ENCODE peak calls at places on chromosomes 16 and 17, in seven cellular contexts. Z is endodermal cell, G is neural progenitor cell, P is dorsolateral prefrontal cortex, T is GM06990, E is AG04450, W is PC-3. Q is an unnamed sample.

GRCh38 chr16:31355701-31356100 is 725 bp downstream of the ITGAX start:
- DNase-seq in Z (no peak), G (no peak), P (no peak), T (no peak), E (no peak), W (no peak), Q (no peak)

GRCh38 chr17:29240477-29240876 is 6.2 kb upstream of the CRYBA1 start:
- DNase-seq in Z (no peak), G (peak; percentile 46), P (no peak), T (no peak), E (no peak), W (no peak), Q (no peak)

GRCh38 chr17:7792611-7793010 is 41.4 kb upstream of the KDM6B start:
- DNase-seq in Z (no peak), G (no peak), P (no peak), T (no peak), E (no peak), W (no peak), Q (no peak)

GRCh38 chr17:43723697-43724359 is 34.8 kb downstream of the SOST start:
- DNase-seq in Z (no peak), G (no peak), P (no peak), T (no peak), E (no peak), W (peak; percentile 90), Q (peak; percentile 52)

GRCh38 chr16:29821663-29822115 is 1.4 kb downstream of the MVP start:
- DNase-seq in Z (no peak), G (no peak), P (no peak), T (no peak), E (no peak), W (peak; percentile 50), Q (no peak)

GRCh38 chr16:56140645-56141044 is 50.6 kb upstream of the GNAO1 start:
- DNase-seq in Z (no peak), G (no peak), P (no peak), T (no peak), E (no peak), W (no peak), Q (no peak)

GRCh38 chr16:35181422-35182030 is 1722.1 kb downstream of the TP53TG3F start:
- DNase-seq in Z (no peak), G (no peak), P (no peak), T (no peak), E (no peak), W (no peak), Q (no peak)

GRCh38 chr17:73455050-73455687 is 143.4 kb upstream of the CDC42EP4 start:
- DNase-seq in Z (no peak), G (no peak), P (no peak), T (no peak), E (no peak), W (no peak), Q (no peak)

GRCh38 chr17:76166168-76166567 is 25.1 kb upstream of the FOXJ1 start:
- DNase-seq in Z (no peak), G (no peak), P (peak; percentile 46), T (no peak), E (no peak), W (no peak), Q (no peak)

GRCh38 chr17:50845260-50846147 is 10.1 kb downstream of the WFIKKN2 start:
- DNase-seq in Z (peak; percentile 64), G (no peak), P (no peak), T (no peak), E (no peak), W (peak; percentile 65), Q (no peak)

GRCh38 chr17:14427914-14428639 is 127.2 kb downstream of the HS3ST3B1 start:
- DNase-seq in Z (no peak), G (no peak), P (no peak), T (no peak), E (no peak), W (no peak), Q (no peak)
- H3K4me3 ChIP-seq in Z (no peak overlapping the region), G (no peak overlapping the region), P (no peak overlapping the region), T (no peak overlapping the region), E (no peak overlapping the region), W (no peak overlapping the region), Q (no peak overlapping the region)

GRCh38 chr17:81871387-81872120 is 417 bp upstream of the ARHGDIA start:
- DNase-seq in Z (peak; percentile 97), G (peak; percentile 74), P (peak; percentile 87), T (peak; percentile 95), E (peak; percentile 47), W (peak; percentile 87), Q (peak; percentile 39)
- TF ChIP-seq CTCF in Z (peak; percentile 34), G (peak; percentile 46), P (peak; percentile 72), T (peak; percentile 12), E (peak; percentile 27), W (peak; percentile 39), Q (no peak)

GRCh38 chr17:57649731-57650484 is 95.2 kb downstream of the CCDC182 start:
- DNase-seq in Z (peak; percentile 89), G (peak; percentile 25), P (no peak), T (no peak), E (no peak), W (no peak), Q (peak; percentile 45)
- H3K4me3 ChIP-seq in Z (no peak overlapping the region), G (no peak overlapping the region), P (no peak overlapping the region), T (no peak overlapping the region), E (no peak overlapping the region), W (no peak overlapping the region), Q (no peak overlapping the region)

GRCh38 chr17:55722016-55722706 is 503 bp downstream of the TMEM100 start:
- DNase-seq in Z (no peak), G (no peak), P (no peak), T (no peak), E (no peak), W (no peak), Q (no peak)

GRCh38 chr17:55717432-55717831 is 5.2 kb downstream of the TMEM100 start:
- DNase-seq in Z (peak; percentile 38), G (no peak), P (no peak), T (no peak), E (no peak), W (no peak), Q (no peak)

GRCh38 chr17:55720917-55721836 is 1.5 kb downstream of the TMEM100 start:
- DNase-seq in Z (peak; percentile 7), G (no peak), P (no peak), T (no peak), E (no peak), W (no peak), Q (no peak)

GRCh38 chr17:55722742-55723487 is at the start of gene TMEM100:
- DNase-seq in Z (no peak), G (no peak), P (no peak), T (no peak), E (peak; percentile 45), W (no peak), Q (peak; percentile 34)

GRCh38 chr17:55717898-55718735 is 4.5 kb downstream of the TMEM100 start:
- DNase-seq in Z (peak; percentile 96), G (peak; percentile 85), P (peak; percentile 53), T (no peak), E (peak; percentile 48), W (peak; percentile 90), Q (peak; percentile 31)
- TF ChIP-seq CTCF in Z (peak; percentile 92), G (peak; percentile 88), P (peak; percentile 78), T (peak; percentile 72), E (peak; percentile 80), W (peak; percentile 93), Q (peak; percentile 80)

GRCh38 chr17:9646556-9646905 is 1.2 kb downstream of the USP43 start:
- DNase-seq in Z (peak; percentile 75), G (peak; percentile 52), P (no peak), T (no peak), E (no peak), W (no peak), Q (no peak)

GRCh38 chr17:9645858-9646555 is 690 bp downstream of the USP43 start:
- DNase-seq in Z (peak; percentile 92), G (peak; percentile 73), P (no peak), T (peak; percentile 39), E (no peak), W (peak; percentile 51), Q (no peak)

GRCh38 chr17:9648521-9649110 is 3.3 kb downstream of the USP43 start:
- DNase-seq in Z (peak; percentile 90), G (peak; percentile 50), P (no peak), T (no peak), E (no peak), W (no peak), Q (no peak)

GRCh38 chr17:9644910-9645751 is at the start of gene USP43:
- DNase-seq in Z (peak; percentile 94), G (peak; percentile 41), P (no peak), T (peak; percentile 29), E (no peak), W (peak; percentile 73), Q (no peak)

DNA sequence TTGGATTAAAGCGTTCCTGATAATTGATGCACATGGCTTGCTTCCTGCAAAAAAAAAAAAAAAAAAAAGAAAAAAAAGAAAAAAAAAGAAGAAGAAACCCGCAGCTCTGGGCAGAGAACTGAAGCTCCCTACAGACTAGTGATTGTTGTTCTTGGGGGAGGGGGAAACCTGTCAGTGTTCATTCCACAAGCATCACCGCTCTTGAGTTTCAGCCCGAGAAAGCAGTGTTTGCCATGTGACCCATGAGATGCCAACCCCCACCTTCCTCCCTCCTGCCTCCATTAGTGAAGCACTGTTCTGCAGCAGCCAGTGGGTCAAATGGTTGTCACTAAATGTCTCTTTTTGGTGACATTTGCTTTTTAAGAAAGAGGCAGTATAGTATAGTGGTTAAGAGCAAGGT is 1.7 kb downstream of the USP43 start:
- DNase-seq in Z (peak; percentile 81), G (peak; percentile 54), P (no peak), T (no peak), E (no peak), W (peak; percentile 78), Q (no peak)
- H3K4me3 ChIP-seq in Z (peak overlapping the region; percentile 87), G (peak overlapping the region; percentile 66), P (no peak overlapping the region), T (no peak overlapping the region), E (no peak overlapping the region), W (peak overlapping the region; percentile 77), Q (peak overlapping the region; percentile 77)

GRCh38 chr17:79261361-79262072 is 186.9 kb downstream of the ENGASE start:
- DNase-seq in Z (no peak), G (no peak), P (no peak), T (no peak), E (no peak), W (no peak), Q (no peak)
- TF ChIP-seq CTCF in Z (no peak), G (no peak), P (no peak), T (no peak), E (no peak), W (no peak), Q (no peak)

GRCh38 chr16:57630402-57630787 is 2.0 kb downstream of the ADGRG1 start:
- DNase-seq in Z (peak; percentile 89), G (no peak), P (no peak), T (no peak), E (no peak), W (no peak), Q (no peak)
- H3K4me3 ChIP-seq in Z (no peak overlapping the region), G (no peak overlapping the region), P (peak overlapping the region; percentile 53), T (no peak overlapping the region), E (no peak overlapping the region), W (no peak overlapping the region), Q (no peak overlapping the region)